ENCODE peak calls at places on chromosomes 3 and 15, in four cellular contexts. X is epithelial cell of esophagus; F is WTC11; G is activated CD8-positive, alpha-beta T cell treated with anti-CD3 and anti-CD28 coated beads for 36 hours. Y is an unnamed sample.

GRCh38 chr3:89395441-89395840 is 288.0 kb downstream of the EPHA3 start:
- DNase-seq in F (no peak), G (no peak), X (no peak), Y (no peak)

GRCh38 chr3:194973366-194974000 is 287.8 kb downstream of the FAM43A start:
- DNase-seq in F (no peak), G (no peak), X (no peak), Y (no peak)

GRCh38 chr3:180680097-180680430 is 775 bp upstream of the CCDC39 start:
- DNase-seq in F (peak), G (peak), X (peak), Y (peak)

GRCh38 chr3:39148116-39149058 is 5.0 kb downstream of the CSRNP1 start:
- DNase-seq in X (peak), F (no peak), G (peak), Y (peak)

GRCh38 chr3:102450976-102451375 is 16.2 kb downstream of the ZPLD1 start:
- DNase-seq in X (peak), G (no peak), F (no peak), Y (no peak)

GRCh38 chr3:185024406-185024805 is 128.5 kb downstream of the C3orf70 start:
- DNase-seq in F (no peak), G (no peak), X (no peak), Y (no peak)

GRCh38 chr3:160185711-160186110 is 39.5 kb upstream of the C3orf80 start:
- DNase-seq in G (no peak), X (no peak), F (no peak), Y (no peak)

GRCh38 chr3:113531826-113532697 is at the start of gene SIDT1:
- DNase-seq in X (peak), G (peak), F (peak), Y (peak)

GRCh38 chr15:90603893-90604292 is 74.2 kb downstream of the CRTC3 start:
- DNase-seq in G (peak), X (peak), F (no peak), Y (no peak)

GRCh38 chr3:195899701-195900425 is 8.5 kb downstream of the TNK2 start:
- DNase-seq in F (no peak), X (no peak), G (no peak), Y (peak)

GRCh38 chr3:141305436-141305835 is 62.9 kb upstream of the ZBTB38 start:
- DNase-seq in F (no peak), G (peak), X (peak), Y (no peak)

GRCh38 chr3:64107154-64107553 is 83.9 kb upstream of the PSMD6 start:
- DNase-seq in F (no peak), G (no peak), X (no peak), Y (no peak)

GRCh38 chr3:150247456-150247855 is 160.6 kb upstream of the TSC22D2 start:
- DNase-seq in X (no peak), F (no peak), G (no peak), Y (no peak)

GRCh38 chr3:112405845-112406244 is 72.9 kb downstream of the CD200 start:
- DNase-seq in G (peak), X (peak), F (no peak), Y (no peak)

GRCh38 chr3:183253961-183254815 is 1.1 kb downstream of the B3GNT5 start:
- DNase-seq in G (peak), X (no peak), F (peak), Y (peak)

GRCh38 chr3:39378092-39378491 is 5.1 kb upstream of the SLC25A38 start:
- DNase-seq in G (peak), X (peak), F (peak), Y (peak)

GRCh38 chr3:47250309-47251060 is 32.1 kb downstream of the KIF9 start:
- DNase-seq in G (peak), F (peak), X (peak), Y (peak)

GRCh38 chr3:94225176-94225742 is 162.4 kb downstream of the NSUN3 start:
- DNase-seq in G (no peak), X (peak), F (no peak), Y (no peak)

GRCh38 chr15:96181873-96182301 is 148.6 kb upstream of the NR2F2 start:
- DNase-seq in G (no peak), X (peak), F (no peak), Y (no peak)

GRCh38 chr15:23069496-23070166 is 30.3 kb upstream of the TUBGCP5 start:
- DNase-seq in X (no peak), F (no peak), G (no peak), Y (no peak)

GRCh38 chr3:146026547-146026946 is 134.4 kb downstream of the PLOD2 start:
- DNase-seq in X (no peak), F (no peak), G (no peak), Y (no peak)

GRCh38 chr3:146024260-146024659 is 136.7 kb downstream of the PLOD2 start:
- DNase-seq in X (no peak), G (no peak), F (no peak), Y (no peak)

GRCh38 chr3:146019508-146019907 is 141.5 kb downstream of the PLOD2 start:
- DNase-seq in G (no peak), X (no peak), F (no peak), Y (no peak)

GRCh38 chr3:146020969-146021368 is 140.0 kb downstream of the PLOD2 start:
- DNase-seq in F (no peak), G (no peak), X (no peak), Y (no peak)
- TF ChIP-seq CTCF in F (no peak), G (no peak), X (no peak), Y (no peak)

GRCh38 chr15:57148236-57148635 is 228.1 kb upstream of the CGNL1 start:
- DNase-seq in F (no peak), X (no peak), G (no peak), Y (no peak)

GRCh38 chr15:57152133-57152532 is 224.2 kb upstream of the CGNL1 start:
- DNase-seq in G (no peak), F (no peak), X (no peak), Y (no peak)

GRCh38 chr15:57152666-57153065 is 223.6 kb upstream of the CGNL1 start:
- DNase-seq in F (no peak), G (no peak), X (no peak), Y (no peak)

GRCh38 chr15:57149196-57149595 is 227.1 kb upstream of the CGNL1 start:
- DNase-seq in G (no peak), F (no peak), X (peak), Y (no peak)

DNA sequence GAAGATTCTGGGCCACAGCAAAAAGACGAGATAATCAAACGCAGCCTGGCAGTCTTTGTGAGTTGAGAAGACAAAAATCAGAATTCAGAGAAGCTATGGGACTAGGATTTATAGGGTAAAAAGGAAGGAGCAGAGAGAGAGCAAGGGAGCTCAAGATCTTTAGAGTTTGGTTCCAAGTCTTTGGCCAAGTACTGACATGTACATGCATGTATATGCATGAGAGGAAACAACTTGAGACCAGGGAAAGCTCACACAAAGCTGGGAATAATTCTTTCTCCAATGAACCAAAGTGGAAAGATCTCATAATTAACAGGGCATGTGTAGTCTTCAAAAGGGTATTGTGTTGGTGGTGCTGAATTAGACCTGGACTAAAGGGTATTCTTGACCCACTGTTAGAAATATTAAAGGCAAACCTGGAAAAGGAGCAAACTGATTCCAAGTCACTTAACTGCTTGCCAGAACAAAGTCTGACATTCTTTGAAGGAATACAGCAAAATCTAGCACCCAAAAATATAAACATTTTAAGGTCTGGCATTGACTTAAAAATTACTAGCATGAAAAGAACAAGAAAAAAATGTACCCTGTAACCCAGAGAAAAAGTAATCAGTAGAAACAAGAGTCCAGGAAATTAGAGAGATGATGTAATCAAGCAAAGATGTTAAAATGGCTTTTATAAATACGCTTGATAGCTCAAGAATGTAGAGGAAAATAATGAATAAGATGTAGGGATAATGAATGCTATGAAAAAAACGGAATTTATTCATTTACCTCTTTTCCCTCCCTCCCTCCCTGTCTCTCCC is 226.0 kb upstream of the CGNL1 start:
- DNase-seq in G (no peak), F (no peak), X (peak), Y (no peak)
- TF ChIP-seq CTCF in G (no peak), F (no peak), X (no peak), Y (no peak)

GRCh38 chr3:9749333-9749662 is 454 bp upstream of the OGG1 start:
- DNase-seq in G (no peak), X (no peak), F (no peak), Y (no peak)

GRCh38 chr3:9747267-9747666 is 2.5 kb upstream of the OGG1 start:
- DNase-seq in F (no peak), G (no peak), X (no peak), Y (no peak)

GRCh38 chr3:9746330-9746729 is 3.4 kb upstream of the OGG1 start:
- DNase-seq in X (no peak), F (no peak), G (peak), Y (no peak)

GRCh38 chr3:9750556-9751411 is 1.0 kb downstream of the OGG1 start:
- DNase-seq in G (no peak), F (no peak), X (no peak), Y (no peak)

GRCh38 chr3:9749663-9750555 is at the start of gene OGG1:
- DNase-seq in G (peak), X (peak), F (peak), Y (peak)
- TF ChIP-seq CTCF in G (no peak), X (no peak), F (no peak), Y (no peak)

DNA sequence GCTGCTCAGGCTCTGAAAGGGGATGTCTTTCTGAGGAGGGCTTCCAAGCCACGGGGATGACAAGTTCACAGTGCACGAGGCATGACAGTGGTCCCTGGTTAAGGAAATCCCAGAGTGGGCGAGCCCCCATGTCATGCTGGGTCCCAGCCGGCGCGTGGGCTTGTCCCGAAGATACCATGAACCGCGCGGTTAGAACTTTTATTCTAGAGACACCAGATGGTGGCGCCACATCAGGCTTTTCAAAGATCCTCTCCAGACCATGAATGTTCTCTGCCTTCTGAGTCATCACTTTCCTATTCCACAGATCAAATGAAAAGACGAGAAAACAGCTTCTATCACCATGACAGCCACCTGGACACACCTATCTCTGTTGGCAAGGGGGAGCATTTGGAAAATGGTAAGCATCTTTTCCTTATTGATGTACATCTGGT is 227.8 kb upstream of the LYSMD4 start:
- DNase-seq in G (peak), X (peak), F (peak), Y (no peak)
- TF ChIP-seq CTCF in G (peak), X (peak), F (no peak), Y (no peak)

DNA sequence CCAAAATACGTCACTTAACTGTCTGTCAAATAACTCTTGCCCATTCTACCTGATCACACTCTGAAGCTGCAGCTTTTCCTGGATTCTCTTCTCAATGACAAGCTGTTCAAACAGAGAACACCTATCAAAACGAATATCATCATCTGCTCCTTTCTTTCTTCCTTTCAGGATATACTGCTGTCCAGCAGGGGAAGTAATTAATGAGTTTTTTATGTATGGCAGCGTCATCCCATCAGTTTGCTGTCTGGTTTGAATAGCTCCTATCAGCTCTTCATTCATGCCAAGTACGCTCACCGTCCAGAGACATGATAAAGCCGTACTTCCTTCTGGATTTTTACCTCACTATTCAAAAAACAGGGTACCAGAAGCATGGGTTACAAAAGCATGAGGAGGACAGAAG is at the start of gene CHRM5:
- DNase-seq in G (no peak), F (no peak), X (no peak), Y (no peak)
- TF ChIP-seq CTCF in G (no peak), F (no peak), X (no peak), Y (no peak)

GRCh38 chr3:36697397-36698001 is 66.9 kb downstream of the DCLK3 start:
- DNase-seq in G (no peak), X (no peak), F (no peak), Y (no peak)
- TF ChIP-seq CTCF in G (no peak), X (no peak), F (no peak), Y (no peak)

Y was measured in GM20000.